ENCODE peak calls at places on chromosomes 12 and 14, in six cellular contexts. B is CD4-positive, alpha-beta memory T cell; S is NCI-H2029; I is esophagus muscularis mucosa; P is GM03348; D is myocyte. N is an unnamed sample.

GRCh38 chr14:75127903-75128595 is 1.2 kb upstream of the NEK9 start:
- DNase-seq in P (no peak), D (no peak), S (no peak), B (no peak), I (no peak), N (no peak)

GRCh38 chr14:67420102-67420739 is 8.3 kb upstream of the PLEK2 start:
- DNase-seq in B (peak), I (no peak), P (no peak), S (no peak), D (no peak), N (peak)

GRCh38 chr12:109927622-109928021 is 27.5 kb downstream of the TCHP start:
- DNase-seq in S (no peak), P (peak), I (no peak), D (no peak), B (peak), N (peak)

GRCh38 chr14:68768316-68768715 is 24.6 kb downstream of the ZFP36L1 start:
- DNase-seq in P (no peak), D (no peak), S (no peak), I (no peak), B (no peak), N (no peak)

GRCh38 chr14:100533647-100534485 is 53.4 kb downstream of the BEGAIN start:
- DNase-seq in P (peak), S (no peak), D (peak), I (peak), B (no peak), N (no peak)

GRCh38 chr12:110513842-110514241 is 11.7 kb downstream of the RAD9B start:
- DNase-seq in B (no peak), I (no peak), P (no peak), D (no peak), S (no peak), N (no peak)

GRCh38 chr14:102827716-102828115 is 50.5 kb downstream of the TRAF3 start:
- DNase-seq in I (no peak), B (no peak), D (peak), P (no peak), S (no peak), N (no peak)

GRCh38 chr12:21065845-21066244 is 65.1 kb upstream of the SLCO1B1 start:
- DNase-seq in P (no peak), S (peak), D (no peak), B (no peak), I (no peak), N (no peak)

GRCh38 chr12:82326905-82327503 is 31.2 kb downstream of the CCDC59 start:
- DNase-seq in P (peak), I (no peak), B (peak), S (no peak), D (peak), N (peak)

GRCh38 chr12:122350444-122350843 is 72.0 kb downstream of the CLIP1 start:
- DNase-seq in S (no peak), B (no peak), P (peak), D (peak), I (no peak), N (no peak)

GRCh38 chr12:89494411-89495231 is 30.0 kb downstream of the GALNT4 start:
- DNase-seq in I (peak), B (no peak), S (no peak), P (no peak), D (no peak), N (no peak)

GRCh38 chr14:91317381-91318313 is 73.1 kb upstream of the GPR68 start:
- DNase-seq in D (no peak), S (peak), B (peak), I (no peak), P (no peak), N (peak)

GRCh38 chr14:104445832-104446381 is 133.7 kb upstream of the C14orf180 start:
- DNase-seq in P (no peak), I (peak), D (no peak), B (no peak), S (no peak), N (no peak)

GRCh38 chr12:1531160-1531653 is 63.2 kb downstream of the FBXL14 start:
- DNase-seq in D (no peak), B (no peak), P (peak), I (no peak), S (no peak), N (no peak)

GRCh38 chr14:89165189-89165809 is 251.7 kb downstream of the FOXN3 start:
- DNase-seq in D (no peak), P (peak), B (no peak), S (no peak), I (no peak), N (no peak)

GRCh38 chr12:52221912-52222457 is 11.1 kb upstream of the KRT7 start:
- DNase-seq in D (peak), S (peak), B (peak), I (no peak), P (no peak), N (peak)

GRCh38 chr14:36941783-36942521 is 230.5 kb downstream of the SLC25A21 start:
- DNase-seq in D (peak), B (peak), I (no peak), S (peak), P (peak), N (peak)

GRCh38 chr14:93033983-93034670 is 81.6 kb downstream of the ITPK1 start:
- DNase-seq in I (no peak), B (peak), P (peak), D (no peak), S (no peak), N (peak)

GRCh38 chr12:92505373-92506340 is 197.1 kb upstream of the PLEKHG7 start:
- DNase-seq in D (peak), I (no peak), S (peak), B (peak), P (peak), N (no peak)

GRCh38 chr14:105913861-105914260 is 387.5 kb downstream of the TMEM121 start:
- DNase-seq in B (no peak), S (no peak), I (no peak), P (no peak), D (no peak), N (no peak)

GRCh38 chr14:100764716-100765115 is 38.0 kb downstream of the DLK1 start:
- DNase-seq in B (no peak), D (no peak), P (no peak), S (no peak), I (no peak), N (no peak)

GRCh38 chr12:126588586-126589249 is 1523.5 kb downstream of the AACS start:
- DNase-seq in D (peak), S (no peak), B (peak), I (no peak), P (no peak), N (peak)

GRCh38 chr12:3998397-3998796 is 125.2 kb upstream of the PARP11 start:
- DNase-seq in D (no peak), I (no peak), B (no peak), S (no peak), P (no peak), N (no peak)

GRCh38 chr12:2051700-2052625 is 824 bp upstream of the CACNA1C start:
- DNase-seq in S (no peak), I (no peak), B (no peak), P (peak), D (peak), N (no peak)

GRCh38 chr14:101708853-101709532 is 52.5 kb upstream of the PPP2R5C start:
- DNase-seq in S (no peak), I (peak), D (no peak), P (no peak), B (no peak), N (no peak)

N was measured in Jurkat, Clone E6-1.